ENCODE peak calls at places on chromosomes 4 and X, in five cellular contexts. M is kidney, Z is GM12865, E is fibroblast of mammary gland, A is BE2C. T is an unnamed sample.
A peak's percentile ranks its signal among the peaks of the same experiment; 100 is the strongest.

GRCh38 chr4:186204103-186204559 is 12.8 kb downstream of the CYP4V2 start:
- DNase-seq in E (no peak), M (no peak), A (peak; percentile 63), Z (no peak), T (no peak)

GRCh38 chrX:17046478-17047097 is 100.1 kb downstream of the REPS2 start:
- DNase-seq in A (peak; percentile 57), M (no peak), E (peak; percentile 80), Z (peak; percentile 60), T (peak; percentile 15)

GRCh38 chr4:183492791-183493221 is 12.1 kb upstream of the ING2 start:
- DNase-seq in E (peak; percentile 61), M (no peak), A (no peak), Z (no peak), T (no peak)

GRCh38 chr4:158015241-158015640 is 157.6 kb downstream of the GASK1B start:
- DNase-seq in Z (no peak), A (no peak), M (no peak), E (peak; percentile 69), T (no peak)

GRCh38 chr4:64883087-64883926 is 474.1 kb upstream of the TECRL start:
- DNase-seq in A (no peak), Z (no peak), E (no peak), M (no peak), T (no peak)

GRCh38 chrX:31213941-31214340 is 142.1 kb upstream of the FTHL17 start:
- DNase-seq in A (peak; percentile 10), Z (peak; percentile 36), M (no peak), E (peak; percentile 26), T (no peak)

GRCh38 chr4:38177035-38177791 is 217.0 kb downstream of the PTTG2 start:
- DNase-seq in E (peak; percentile 50), Z (peak; percentile 51), M (peak; percentile 64), A (no peak), T (peak; percentile 22)

GRCh38 chr4:31983677-31984076 is 1263.5 kb downstream of the PCDH7 start:
- DNase-seq in A (no peak), E (no peak), Z (no peak), M (no peak), T (no peak)

GRCh38 chrX:54825716-54826428 is 18.3 kb downstream of the MAGED2 start:
- DNase-seq in A (no peak), Z (no peak), M (no peak), E (peak; percentile 36), T (no peak)

GRCh38 chr4:76740192-76740591 is 157.8 kb downstream of the SOWAHB start:
- DNase-seq in A (no peak), M (no peak), Z (no peak), E (no peak), T (no peak)

GRCh38 chrX:54826598-54826997 is 19.1 kb downstream of the MAGED2 start:
- DNase-seq in A (no peak), M (no peak), E (no peak), Z (no peak), T (no peak)

GRCh38 chrX:153875391-153876111 is 10.4 kb downstream of the L1CAM start:
- DNase-seq in M (peak; percentile 82), A (peak; percentile 84), E (peak; percentile 3), Z (peak; percentile 32), T (no peak)

GRCh38 chr4:78220283-78220682 is 163.2 kb downstream of the FRAS1 start:
- DNase-seq in M (no peak), E (no peak), Z (no peak), A (no peak), T (no peak)

DNA sequence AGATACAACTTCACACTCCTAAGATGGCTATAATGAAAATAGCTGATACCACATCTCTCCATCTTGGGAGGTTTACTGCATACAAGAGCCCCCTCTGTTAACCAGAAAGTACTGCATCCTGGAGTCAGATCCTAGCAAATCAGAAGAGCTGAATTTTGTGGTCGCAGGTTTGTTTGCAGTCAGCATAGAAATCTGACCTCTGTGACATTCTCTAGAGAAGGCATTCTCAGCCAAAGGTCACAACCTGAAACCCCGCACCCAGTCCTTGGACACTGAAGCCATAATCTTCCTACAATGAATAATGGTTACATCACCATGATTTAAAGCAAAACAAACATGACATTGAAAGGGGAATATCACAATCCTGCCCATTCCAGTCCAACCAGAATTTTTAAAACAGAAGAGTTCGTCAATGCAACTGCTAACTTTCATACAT is 17.7 kb downstream of the HS6ST2 start:
- DNase-seq in Z (no peak), M (no peak), A (no peak), E (no peak), T (no peak)
- TF ChIP-seq CTCF in Z (no peak), M (no peak), A (peak; percentile 12), E (peak; percentile 10), T (no peak)

GRCh38 chr4:3234171-3235029 is 14.6 kb upstream of the MSANTD1 start:
- DNase-seq in M (no peak), A (peak; percentile 76), E (no peak), Z (no peak), T (no peak)

GRCh38 chr4:3235030-3235345 is 14.0 kb upstream of the MSANTD1 start:
- DNase-seq in E (no peak), M (no peak), A (no peak), Z (no peak), T (no peak)

GRCh38 chr4:3232001-3232400 is 17.0 kb upstream of the MSANTD1 start:
- DNase-seq in E (no peak), A (no peak), Z (no peak), M (peak; percentile 39), T (no peak)

GRCh38 chr4:3232871-3233271 is 16.1 kb upstream of the MSANTD1 start:
- DNase-seq in A (no peak), Z (no peak), M (peak; percentile 67), E (no peak), T (no peak)

DNA sequence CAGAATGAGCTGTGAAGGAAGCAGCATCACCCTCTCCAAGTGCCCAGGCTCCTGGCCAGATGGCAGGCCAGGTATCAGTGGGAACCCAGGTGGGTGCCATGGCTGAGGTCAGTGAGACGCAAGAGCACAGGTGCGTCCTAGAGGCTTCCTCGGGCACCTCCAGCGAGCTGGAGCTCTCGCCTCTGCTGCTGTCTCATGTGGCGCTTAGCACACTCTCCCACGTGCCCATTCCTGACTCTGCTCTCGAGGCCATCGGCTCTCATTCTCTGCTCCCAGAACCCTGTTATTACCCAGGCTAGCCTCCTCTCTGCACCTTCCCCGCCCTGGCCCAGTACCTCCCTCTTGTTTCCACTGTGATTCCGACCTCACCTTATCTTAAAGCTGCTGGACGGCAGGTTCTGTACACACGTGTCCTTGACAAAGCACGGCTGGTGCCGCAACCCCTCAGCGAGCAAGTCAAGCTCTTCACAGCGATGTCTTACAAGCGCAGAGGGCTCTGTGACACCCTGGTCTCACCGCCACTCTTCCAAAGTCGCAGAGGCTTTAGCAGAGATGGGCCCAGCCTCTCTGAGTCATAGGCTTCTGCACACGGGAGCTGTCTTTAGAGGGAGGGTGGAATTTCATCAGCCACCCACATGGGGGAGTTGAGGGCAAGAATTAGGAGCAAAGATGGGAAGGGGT is 15.4 kb upstream of the MSANTD1 start:
- DNase-seq in M (no peak), E (peak; percentile 14), Z (no peak), A (no peak), T (no peak)
- H3K4me3 ChIP-seq in M (no peak overlapping the region), E (no peak overlapping the region), Z (no peak overlapping the region), A (no peak overlapping the region), T (no peak overlapping the region)

GRCh38 chrX:128818690-128819089 is 704.6 kb downstream of the SMARCA1 start:
- DNase-seq in A (no peak), E (no peak), Z (no peak), M (no peak), T (no peak)

DNA sequence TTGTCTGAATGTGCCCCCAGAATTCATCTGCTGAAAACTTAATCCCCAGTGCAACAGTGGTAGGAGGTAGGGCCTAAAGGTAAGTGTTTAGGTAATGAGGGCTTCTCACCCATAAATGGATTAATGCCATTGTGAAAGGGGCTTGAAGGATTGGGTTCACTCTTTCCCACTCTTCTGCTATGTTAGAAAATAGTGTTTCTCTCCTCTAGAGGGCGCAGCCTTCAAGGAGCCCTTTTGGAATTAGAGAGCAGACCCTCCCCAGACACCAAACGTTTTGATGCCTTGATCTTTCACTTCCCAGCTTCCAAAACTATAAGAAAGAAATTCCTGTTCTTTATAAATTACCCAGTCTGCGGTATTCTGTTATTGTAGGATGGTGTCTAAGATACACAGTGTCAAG is 706.4 kb downstream of the SMARCA1 start:
- DNase-seq in Z (no peak), A (no peak), M (no peak), E (no peak), T (no peak)
- TF ChIP-seq CTCF in Z (peak; percentile 25), A (peak; percentile 54), M (peak; percentile 23), E (peak; percentile 7), T (peak; percentile 24)

GRCh38 chr4:4866833-4867744 is 7.6 kb downstream of the MSX1 start:
- DNase-seq in E (peak; percentile 47), M (peak; percentile 61), Z (peak; percentile 20), A (peak; percentile 72), T (no peak)

GRCh38 chr4:4866124-4866832 is 6.8 kb downstream of the MSX1 start:
- DNase-seq in E (no peak), A (peak; percentile 50), M (peak; percentile 65), Z (peak; percentile 27), T (no peak)

GRCh38 chr4:4865705-4866123 is 6.2 kb downstream of the MSX1 start:
- DNase-seq in A (no peak), Z (no peak), E (no peak), M (peak; percentile 22), T (no peak)

GRCh38 chr4:4864443-4864939 is 5.0 kb downstream of the MSX1 start:
- DNase-seq in M (peak; percentile 33), Z (no peak), E (no peak), A (no peak), T (no peak)

DNA sequence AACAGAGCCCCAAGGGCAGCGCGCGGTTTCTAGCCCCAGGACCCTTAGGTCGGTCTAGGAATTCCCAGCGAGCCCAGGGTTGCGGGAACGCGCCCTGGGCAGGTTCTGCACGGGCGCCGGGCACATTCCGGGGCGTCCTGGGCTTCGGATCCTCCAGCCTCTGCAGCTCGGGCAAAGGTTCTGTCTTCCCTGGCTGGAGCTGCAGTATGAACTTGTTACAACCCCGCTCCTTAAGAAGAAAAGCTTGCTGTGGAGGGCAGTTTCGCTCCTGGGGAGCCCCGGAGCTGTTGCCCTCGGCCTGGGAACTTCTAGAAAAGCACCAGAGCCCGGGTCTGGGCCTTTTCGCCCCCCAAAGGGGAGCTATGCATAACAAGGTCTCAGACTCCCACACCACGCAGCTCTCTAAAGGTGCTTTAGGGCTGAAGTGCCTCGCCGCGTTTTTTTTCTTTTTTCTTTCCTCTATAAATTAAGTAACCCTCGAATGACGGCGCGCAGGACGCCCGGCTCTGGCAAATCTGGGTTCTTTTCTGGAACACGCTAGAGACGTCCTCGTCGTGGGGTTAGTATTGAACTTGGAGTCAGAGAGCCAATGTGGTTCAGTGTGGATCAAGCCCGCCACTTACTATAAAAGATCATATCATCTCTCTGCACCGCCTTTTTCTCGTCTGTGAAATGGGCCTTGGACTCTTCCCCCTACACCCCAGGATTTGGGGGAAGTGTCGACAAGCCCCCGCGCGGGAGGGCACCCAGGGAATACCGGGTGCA is 5.7 kb downstream of the MSX1 start:
- DNase-seq in Z (no peak), A (no peak), E (no peak), M (peak; percentile 39), T (no peak)
- H3K4me3 ChIP-seq in Z (no peak overlapping the region), A (peak overlapping the region; percentile 61), E (no peak overlapping the region), M (no peak overlapping the region), T (no peak overlapping the region)

GRCh38 chr4:141220655-141221605 is at the start of gene ZNF330:
- DNase-seq in E (peak; percentile 93), M (peak; percentile 97), Z (peak; percentile 93), A (peak; percentile 94), T (peak; percentile 55)
- TF ChIP-seq CTCF in E (peak; percentile 25), M (peak; percentile 22), Z (peak; percentile 14), A (peak; percentile 45), T (peak; percentile 16)